ENCODE peak calls at places on chromosomes 5 and 9, in nine cellular contexts. One of them, this sample, is unnamed.

GRCh38 chr9:72871685-72872084 is 81.2 kb downstream of the ALDH1A1 start:
- DNase-seq in fibroblast of pulmonary artery: peak
- DNase-seq in A673: peak
- DNase-seq in OCI-LY7: no peak
- DNase-seq in neural progenitor cell: peak
- DNase-seq in PC-3: peak
- DNase-seq in psoas muscle: no peak
- DNase-seq in coronary artery: no peak
- DNase-seq in choroid plexus epithelial cell: peak
- DNase-seq in this sample: peak

GRCh38 chr5:148620696-148621095 is 33.6 kb downstream of the HTR4 start:
- DNase-seq in coronary artery: no peak
- DNase-seq in fibroblast of pulmonary artery: no peak
- DNase-seq in PC-3: no peak
- DNase-seq in choroid plexus epithelial cell: no peak
- DNase-seq in neural progenitor cell: no peak
- DNase-seq in OCI-LY7: no peak
- DNase-seq in A673: no peak
- DNase-seq in psoas muscle: no peak
- DNase-seq in this sample: no peak

GRCh38 chr5:99061711-99062110 is 132.9 kb upstream of the CHD1 start:
- DNase-seq in psoas muscle: no peak
- DNase-seq in coronary artery: no peak
- DNase-seq in fibroblast of pulmonary artery: peak
- DNase-seq in OCI-LY7: no peak
- DNase-seq in PC-3: peak
- DNase-seq in choroid plexus epithelial cell: peak
- DNase-seq in A673: no peak
- DNase-seq in neural progenitor cell: no peak
- DNase-seq in this sample: peak

GRCh38 chr5:138503487-138504270 is 38.4 kb downstream of the EGR1 start:
- DNase-seq in OCI-LY7: peak
- DNase-seq in coronary artery: no peak
- DNase-seq in choroid plexus epithelial cell: peak
- DNase-seq in A673: peak
- DNase-seq in PC-3: peak
- DNase-seq in fibroblast of pulmonary artery: peak
- DNase-seq in neural progenitor cell: peak
- DNase-seq in psoas muscle: no peak
- DNase-seq in this sample: peak

GRCh38 chr5:178360231-178360925 is 127.8 kb upstream of the PHYKPL start:
- DNase-seq in psoas muscle: peak
- DNase-seq in A673: no peak
- DNase-seq in fibroblast of pulmonary artery: no peak
- DNase-seq in OCI-LY7: no peak
- DNase-seq in PC-3: no peak
- DNase-seq in coronary artery: no peak
- DNase-seq in choroid plexus epithelial cell: no peak
- DNase-seq in neural progenitor cell: no peak
- DNase-seq in this sample: no peak

GRCh38 chr9:133035669-133036068 is 4.9 kb downstream of the GTF3C5 start:
- DNase-seq in choroid plexus epithelial cell: no peak
- DNase-seq in PC-3: no peak
- DNase-seq in OCI-LY7: no peak
- DNase-seq in fibroblast of pulmonary artery: no peak
- DNase-seq in psoas muscle: no peak
- DNase-seq in A673: no peak
- DNase-seq in neural progenitor cell: no peak
- DNase-seq in coronary artery: no peak
- DNase-seq in this sample: no peak

GRCh38 chr9:16950051-16950450 is 79.6 kb upstream of the BNC2 start:
- DNase-seq in psoas muscle: no peak
- DNase-seq in PC-3: no peak
- DNase-seq in choroid plexus epithelial cell: no peak
- DNase-seq in coronary artery: no peak
- DNase-seq in A673: no peak
- DNase-seq in neural progenitor cell: no peak
- DNase-seq in fibroblast of pulmonary artery: no peak
- DNase-seq in OCI-LY7: no peak
- DNase-seq in this sample: no peak

GRCh38 chr5:26034813-26035212 is 1003.6 kb downstream of the CDH9 start:
- DNase-seq in coronary artery: no peak
- DNase-seq in choroid plexus epithelial cell: no peak
- DNase-seq in fibroblast of pulmonary artery: no peak
- DNase-seq in neural progenitor cell: no peak
- DNase-seq in PC-3: peak
- DNase-seq in OCI-LY7: no peak
- DNase-seq in A673: no peak
- DNase-seq in psoas muscle: no peak
- DNase-seq in this sample: peak

GRCh38 chr5:177595991-177596774 is 3.7 kb upstream of the B4GALT7 start:
- DNase-seq in neural progenitor cell: no peak
- DNase-seq in choroid plexus epithelial cell: no peak
- DNase-seq in coronary artery: no peak
- DNase-seq in psoas muscle: no peak
- DNase-seq in PC-3: no peak
- DNase-seq in fibroblast of pulmonary artery: no peak
- DNase-seq in OCI-LY7: no peak
- DNase-seq in A673: no peak
- DNase-seq in this sample: no peak

GRCh38 chr5:28328691-28329090 is 1290.3 kb upstream of the CDH9 start:
- DNase-seq in fibroblast of pulmonary artery: peak
- DNase-seq in coronary artery: no peak
- DNase-seq in psoas muscle: no peak
- DNase-seq in PC-3: no peak
- DNase-seq in choroid plexus epithelial cell: peak
- DNase-seq in OCI-LY7: no peak
- DNase-seq in neural progenitor cell: no peak
- DNase-seq in A673: no peak
- DNase-seq in this sample: peak

GRCh38 chr9:33750307-33750838 is 45.0 kb upstream of the PRSS3 start:
- DNase-seq in OCI-LY7: no peak
- DNase-seq in coronary artery: no peak
- DNase-seq in PC-3: peak
- DNase-seq in fibroblast of pulmonary artery: no peak
- DNase-seq in psoas muscle: no peak
- DNase-seq in A673: no peak
- DNase-seq in neural progenitor cell: no peak
- DNase-seq in choroid plexus epithelial cell: peak
- DNase-seq in this sample: no peak

GRCh38 chr5:171785517-171785916 is at the start of gene SMIM23:
- DNase-seq in choroid plexus epithelial cell: no peak
- DNase-seq in OCI-LY7: no peak
- DNase-seq in coronary artery: no peak
- DNase-seq in A673: no peak
- DNase-seq in PC-3: no peak
- DNase-seq in psoas muscle: no peak
- DNase-seq in neural progenitor cell: no peak
- DNase-seq in fibroblast of pulmonary artery: no peak
- DNase-seq in this sample: no peak

GRCh38 chr9:109904666-109905065 is 124.7 kb downstream of the PALM2AKAP2 start:
- DNase-seq in PC-3: no peak
- DNase-seq in A673: no peak
- DNase-seq in neural progenitor cell: no peak
- DNase-seq in choroid plexus epithelial cell: no peak
- DNase-seq in psoas muscle: no peak
- DNase-seq in OCI-LY7: no peak
- DNase-seq in fibroblast of pulmonary artery: no peak
- DNase-seq in coronary artery: no peak
- DNase-seq in this sample: no peak

GRCh38 chr5:168978015-168978414 is 322.9 kb downstream of the SLIT3 start:
- DNase-seq in fibroblast of pulmonary artery: peak
- DNase-seq in PC-3: peak
- DNase-seq in psoas muscle: no peak
- DNase-seq in neural progenitor cell: no peak
- DNase-seq in choroid plexus epithelial cell: peak
- DNase-seq in coronary artery: no peak
- DNase-seq in OCI-LY7: no peak
- DNase-seq in A673: no peak
- DNase-seq in this sample: peak

GRCh38 chr9:12133416-12133815 is 559.8 kb upstream of the TYRP1 start:
- DNase-seq in A673: no peak
- DNase-seq in psoas muscle: no peak
- DNase-seq in fibroblast of pulmonary artery: peak
- DNase-seq in coronary artery: no peak
- DNase-seq in PC-3: no peak
- DNase-seq in choroid plexus epithelial cell: peak
- DNase-seq in neural progenitor cell: no peak
- DNase-seq in OCI-LY7: no peak
- DNase-seq in this sample: no peak

GRCh38 chr5:172451771-172452197 is 2.5 kb downstream of the SH3PXD2B start:
- DNase-seq in neural progenitor cell: no peak
- DNase-seq in psoas muscle: no peak
- DNase-seq in A673: peak
- DNase-seq in PC-3: peak
- DNase-seq in fibroblast of pulmonary artery: peak
- DNase-seq in OCI-LY7: no peak
- DNase-seq in choroid plexus epithelial cell: peak
- DNase-seq in coronary artery: peak
- DNase-seq in this sample: peak

GRCh38 chr9:76215066-76215465 is 179.2 kb downstream of the RFK start:
- DNase-seq in psoas muscle: no peak
- DNase-seq in coronary artery: no peak
- DNase-seq in A673: no peak
- DNase-seq in PC-3: no peak
- DNase-seq in choroid plexus epithelial cell: peak
- DNase-seq in neural progenitor cell: peak
- DNase-seq in OCI-LY7: no peak
- DNase-seq in fibroblast of pulmonary artery: peak
- DNase-seq in this sample: peak

GRCh38 chr9:1366300-1366699 is 316.1 kb downstream of the DMRT2 start:
- DNase-seq in psoas muscle: no peak
- DNase-seq in OCI-LY7: no peak
- DNase-seq in choroid plexus epithelial cell: no peak
- DNase-seq in PC-3: no peak
- DNase-seq in fibroblast of pulmonary artery: no peak
- DNase-seq in coronary artery: no peak
- DNase-seq in A673: no peak
- DNase-seq in neural progenitor cell: no peak
- DNase-seq in this sample: no peak

GRCh38 chr9:118651511-118651910 is 717.7 kb downstream of the BRINP1 start:
- DNase-seq in choroid plexus epithelial cell: no peak
- DNase-seq in OCI-LY7: no peak
- DNase-seq in coronary artery: no peak
- DNase-seq in psoas muscle: no peak
- DNase-seq in neural progenitor cell: no peak
- DNase-seq in fibroblast of pulmonary artery: no peak
- DNase-seq in A673: no peak
- DNase-seq in PC-3: no peak
- DNase-seq in this sample: no peak

GRCh38 chr5:37015795-37016666 is 139.5 kb downstream of the NIPBL start:
- DNase-seq in psoas muscle: no peak
- DNase-seq in A673: no peak
- DNase-seq in OCI-LY7: no peak
- DNase-seq in neural progenitor cell: no peak
- DNase-seq in PC-3: peak
- DNase-seq in coronary artery: no peak
- DNase-seq in fibroblast of pulmonary artery: peak
- DNase-seq in choroid plexus epithelial cell: peak
- DNase-seq in this sample: no peak

DNA sequence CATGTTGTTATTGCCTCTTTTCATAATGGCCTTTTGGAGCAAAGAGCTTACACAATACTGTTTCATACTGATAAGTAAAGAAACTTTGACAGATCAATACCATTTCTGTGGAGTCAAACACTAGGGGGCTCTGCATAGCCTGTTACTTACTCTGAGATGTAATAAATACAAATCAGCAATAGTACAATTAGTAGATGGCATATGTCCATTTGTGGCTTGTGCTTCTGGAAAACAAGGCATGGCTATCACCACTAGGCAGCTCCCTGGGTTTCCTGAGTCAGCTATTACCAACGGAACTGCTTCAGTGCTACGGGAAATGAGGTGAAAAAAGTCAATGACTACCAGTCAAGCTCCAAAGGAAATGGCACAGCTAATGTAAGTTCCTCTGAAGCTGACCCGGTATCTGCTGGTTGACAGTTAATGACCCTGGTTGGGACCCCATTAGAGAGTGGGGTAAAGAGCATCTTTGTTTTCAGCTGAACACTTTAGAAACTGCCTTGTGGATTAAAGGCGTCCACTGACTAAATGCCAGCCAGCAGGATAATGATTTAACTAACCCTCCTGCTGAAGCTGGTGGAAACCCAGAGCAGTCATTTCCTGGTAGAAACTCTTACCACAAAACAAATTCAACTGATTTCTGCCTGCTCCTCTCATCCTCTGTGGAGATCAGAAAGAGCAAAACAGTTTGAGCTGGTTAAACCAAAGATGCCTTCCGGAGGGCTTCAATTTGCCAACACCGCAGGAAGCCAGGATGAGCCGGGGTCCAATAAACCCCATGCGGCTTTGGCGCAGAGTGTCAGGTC is 69.0 kb upstream of the FAM169A start:
- DNase-seq in fibroblast of pulmonary artery: peak
- DNase-seq in neural progenitor cell: peak
- DNase-seq in choroid plexus epithelial cell: peak
- DNase-seq in psoas muscle: no peak
- DNase-seq in OCI-LY7: no peak
- DNase-seq in coronary artery: no peak
- DNase-seq in PC-3: peak
- DNase-seq in A673: peak
- DNase-seq in this sample: peak
- TF ChIP-seq CTCF in fibroblast of pulmonary artery: peak
- TF ChIP-seq CTCF in neural progenitor cell: peak
- TF ChIP-seq CTCF in choroid plexus epithelial cell: peak
- TF ChIP-seq CTCF in psoas muscle: peak
- TF ChIP-seq CTCF in OCI-LY7: peak
- TF ChIP-seq CTCF in coronary artery: no peak
- TF ChIP-seq CTCF in PC-3: peak
- TF ChIP-seq CTCF in A673: peak
- TF ChIP-seq CTCF in this sample: peak

GRCh38 chr5:111226556-111226955 is 2.4 kb downstream of the CAMK4 start:
- DNase-seq in coronary artery: no peak
- DNase-seq in OCI-LY7: no peak
- DNase-seq in A673: no peak
- DNase-seq in fibroblast of pulmonary artery: no peak
- DNase-seq in choroid plexus epithelial cell: no peak
- DNase-seq in PC-3: no peak
- DNase-seq in psoas muscle: no peak
- DNase-seq in neural progenitor cell: no peak
- DNase-seq in this sample: no peak
- H3K4me3 ChIP-seq in coronary artery: no peak
- H3K4me3 ChIP-seq in OCI-LY7: peak
- H3K4me3 ChIP-seq in A673: no peak
- H3K4me3 ChIP-seq in fibroblast of pulmonary artery: no peak
- H3K4me3 ChIP-seq in choroid plexus epithelial cell: no peak
- H3K4me3 ChIP-seq in PC-3: no peak
- H3K4me3 ChIP-seq in psoas muscle: no peak
- H3K4me3 ChIP-seq in neural progenitor cell: no peak
- H3K4me3 ChIP-seq in this sample: no peak

GRCh38 chr5:154189819-154190651 is 498 bp upstream of the GALNT10 start:
- DNase-seq in neural progenitor cell: peak
- DNase-seq in OCI-LY7: peak
- DNase-seq in psoas muscle: peak
- DNase-seq in A673: peak
- DNase-seq in coronary artery: peak
- DNase-seq in choroid plexus epithelial cell: peak
- DNase-seq in PC-3: peak
- DNase-seq in fibroblast of pulmonary artery: peak
- DNase-seq in this sample: peak
- TF ChIP-seq CTCF in neural progenitor cell: peak
- TF ChIP-seq CTCF in OCI-LY7: peak
- TF ChIP-seq CTCF in psoas muscle: peak
- TF ChIP-seq CTCF in A673: peak
- TF ChIP-seq CTCF in coronary artery: no peak
- TF ChIP-seq CTCF in choroid plexus epithelial cell: peak
- TF ChIP-seq CTCF in PC-3: peak
- TF ChIP-seq CTCF in fibroblast of pulmonary artery: peak
- TF ChIP-seq CTCF in this sample: peak

GRCh38 chr5:158288258-158288657 is 429.3 kb upstream of the CLINT1 start:
- DNase-seq in neural progenitor cell: no peak
- DNase-seq in psoas muscle: no peak
- DNase-seq in choroid plexus epithelial cell: peak
- DNase-seq in A673: no peak
- DNase-seq in coronary artery: no peak
- DNase-seq in fibroblast of pulmonary artery: no peak
- DNase-seq in PC-3: no peak
- DNase-seq in OCI-LY7: no peak
- DNase-seq in this sample: no peak
- H3K4me3 ChIP-seq in neural progenitor cell: no peak
- H3K4me3 ChIP-seq in psoas muscle: no peak
- H3K4me3 ChIP-seq in choroid plexus epithelial cell: no peak
- H3K4me3 ChIP-seq in A673: no peak
- H3K4me3 ChIP-seq in coronary artery: no peak
- H3K4me3 ChIP-seq in fibroblast of pulmonary artery: no peak
- H3K4me3 ChIP-seq in PC-3: peak
- H3K4me3 ChIP-seq in OCI-LY7: no peak
- H3K4me3 ChIP-seq in this sample: no peak

This sample was measured in astrocyte of the spinal cord.